ENCODE peak calls at places on chromosomes 6 and 20, in four cellular contexts. H is endodermal cell, Y is A549, S is uterus. V is an unnamed sample.

GRCh38 chr6:141097471-141097870 is 1035.3 kb upstream of the GJE1 start:
- DNase-seq in S (no peak), H (no peak), Y (no peak), V (no peak)

GRCh38 chr6:146914563-146915483 is 289.4 kb upstream of the STXBP5 start:
- DNase-seq in S (peak; percentile 22), H (no peak), Y (peak; percentile 82), V (peak; percentile 76)

GRCh38 chr20:60589624-60590023 is 631.4 kb downstream of the CDH26 start:
- DNase-seq in H (peak; percentile 82), S (no peak), Y (no peak), V (no peak)

GRCh38 chr6:144331610-144332009 is 46.5 kb downstream of the UTRN start:
- DNase-seq in S (no peak), H (peak; percentile 65), Y (peak; percentile 13), V (no peak)

GRCh38 chr20:62369508-62370114 is 2.5 kb upstream of the LAMA5 start:
- DNase-seq in S (no peak), H (no peak), Y (peak; percentile 83), V (no peak)

GRCh38 chr6:115898246-115898645 is 162.4 kb downstream of the FRK start:
- DNase-seq in H (no peak), S (no peak), Y (no peak), V (no peak)

GRCh38 chr20:11324990-11325389 is 592.7 kb upstream of the BTBD3 start:
- DNase-seq in H (no peak), Y (no peak), S (no peak), V (no peak)

GRCh38 chr20:31869942-31870702 is at the start of the genes DUSP15 and TTLL9:
- DNase-seq in Y (no peak), S (no peak), H (peak; percentile 78), V (no peak)

GRCh38 chr20:56411759-56412472 is at the start of gene CASS4:
- DNase-seq in Y (no peak), S (no peak), H (no peak), V (no peak)

GRCh38 chr6:149938571-149939462 is 3.0 kb upstream of the ULBP2 start:
- DNase-seq in S (no peak), H (peak; percentile 58), Y (no peak), V (peak; percentile 67)

GRCh38 chr6:45741437-45742166 is 274.1 kb downstream of the CLIC5 start:
- DNase-seq in H (no peak), S (no peak), Y (no peak), V (no peak)

GRCh38 chr6:41939091-41939847 is 2.3 kb downstream of the CCND3 start:
- DNase-seq in Y (no peak), H (peak; percentile 92), S (peak; percentile 60), V (peak; percentile 76)
- TF ChIP-seq CTCF in Y (no peak), H (no peak), S (no peak), V (no peak)

GRCh38 chr20:1441133-1441532 is 25.5 kb downstream of the NSFL1C start:
- DNase-seq in S (no peak), H (no peak), Y (no peak), V (no peak)
- H3K4me3 ChIP-seq in S (no peak overlapping the region), H (no peak overlapping the region), Y (no peak overlapping the region), V (no peak overlapping the region)

GRCh38 chr6:127192911-127193503 is 73.7 kb upstream of the RNF146 start:
- DNase-seq in S (no peak), H (no peak), Y (no peak), V (no peak)

GRCh38 chr6:127186889-127187288 is 68.4 kb downstream of the RSPO3 start:
- DNase-seq in H (peak; percentile 92), Y (peak; percentile 31), S (no peak), V (no peak)

GRCh38 chr6:127191716-127192115 is 73.2 kb downstream of the RSPO3 start:
- DNase-seq in H (no peak), S (no peak), Y (no peak), V (no peak)

GRCh38 chr6:127188752-127189151 is 70.3 kb downstream of the RSPO3 start:
- DNase-seq in S (no peak), Y (no peak), H (no peak), V (no peak)

GRCh38 chr6:127190552-127190951 is 72.1 kb downstream of the RSPO3 start:
- DNase-seq in H (no peak), Y (peak; percentile 59), S (no peak), V (no peak)
- H3K27ac ChIP-seq in H (no peak overlapping the region), Y (no peak overlapping the region), S (peak overlapping the region; percentile 32), V (no peak overlapping the region)

GRCh38 chr6:1499798-1500197 is 109.9 kb upstream of the FOXC1 start:
- DNase-seq in S (no peak), Y (no peak), H (no peak), V (no peak)

GRCh38 chr6:1497593-1498105 is 108.3 kb downstream of the FOXF2 start:
- DNase-seq in S (no peak), H (peak; percentile 54), Y (no peak), V (no peak)

GRCh38 chr6:1496836-1497592 is 107.6 kb downstream of the FOXF2 start:
- DNase-seq in H (no peak), S (no peak), Y (no peak), V (no peak)

GRCh38 chr6:1500874-1501273 is 108.8 kb upstream of the FOXC1 start:
- DNase-seq in Y (no peak), S (no peak), H (no peak), V (no peak)

GRCh38 chr6:1498491-1499113 is 109.2 kb downstream of the FOXF2 start:
- DNase-seq in Y (no peak), S (no peak), H (no peak), V (no peak)
- TF ChIP-seq CTCF in Y (no peak), S (no peak), H (peak; percentile 56), V (no peak)

GRCh38 chr6:132494954-132495353 is 18.0 kb downstream of the STX7 start:
- DNase-seq in Y (no peak), H (no peak), S (no peak), V (no peak)
- H3K4me3 ChIP-seq in Y (no peak overlapping the region), H (no peak overlapping the region), S (no peak overlapping the region), V (no peak overlapping the region)

GRCh38 chr6:707576-708236 is 14.8 kb upstream of the EXOC2 start:
- DNase-seq in Y (no peak), S (no peak), H (no peak), V (no peak)
- H3K27ac ChIP-seq in Y (no peak overlapping the region), S (no peak overlapping the region), H (no peak overlapping the region), V (no peak overlapping the region)

DNA sequence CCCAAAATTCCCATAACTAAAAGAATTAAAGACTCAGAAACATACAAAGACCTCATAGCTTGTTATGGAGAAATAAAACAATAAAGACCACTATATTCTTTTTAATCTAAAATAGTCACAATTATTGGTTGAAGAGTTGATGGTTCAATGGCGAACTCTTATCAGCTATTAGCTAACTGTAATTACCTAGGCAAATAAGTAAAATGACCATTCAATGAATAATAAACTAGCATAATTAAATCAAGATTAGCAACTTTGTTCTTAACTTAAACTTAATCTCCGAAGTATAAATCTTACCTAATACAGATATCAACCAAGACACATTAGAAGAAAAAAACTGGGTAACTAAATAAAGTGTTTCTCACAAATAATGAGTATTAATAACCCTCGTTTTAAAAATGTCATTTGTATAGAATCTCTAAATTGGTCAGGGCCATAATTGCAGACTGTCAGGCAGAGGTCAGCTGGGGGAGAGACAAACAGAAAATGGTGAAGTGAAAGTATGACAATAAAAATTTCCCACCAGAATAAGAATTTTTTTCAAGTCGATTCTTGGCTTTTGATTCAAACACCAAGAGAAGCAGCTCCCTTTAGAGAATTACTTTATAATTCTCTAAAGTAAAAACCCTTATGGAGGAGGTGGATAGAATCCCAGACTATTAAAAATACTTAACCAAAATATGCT is 1.7 kb downstream of the FKBP5 start:
- DNase-seq in Y (no peak), S (no peak), H (no peak), V (no peak)
- TF ChIP-seq CTCF in Y (no peak), S (no peak), H (no peak), V (no peak)

DNA sequence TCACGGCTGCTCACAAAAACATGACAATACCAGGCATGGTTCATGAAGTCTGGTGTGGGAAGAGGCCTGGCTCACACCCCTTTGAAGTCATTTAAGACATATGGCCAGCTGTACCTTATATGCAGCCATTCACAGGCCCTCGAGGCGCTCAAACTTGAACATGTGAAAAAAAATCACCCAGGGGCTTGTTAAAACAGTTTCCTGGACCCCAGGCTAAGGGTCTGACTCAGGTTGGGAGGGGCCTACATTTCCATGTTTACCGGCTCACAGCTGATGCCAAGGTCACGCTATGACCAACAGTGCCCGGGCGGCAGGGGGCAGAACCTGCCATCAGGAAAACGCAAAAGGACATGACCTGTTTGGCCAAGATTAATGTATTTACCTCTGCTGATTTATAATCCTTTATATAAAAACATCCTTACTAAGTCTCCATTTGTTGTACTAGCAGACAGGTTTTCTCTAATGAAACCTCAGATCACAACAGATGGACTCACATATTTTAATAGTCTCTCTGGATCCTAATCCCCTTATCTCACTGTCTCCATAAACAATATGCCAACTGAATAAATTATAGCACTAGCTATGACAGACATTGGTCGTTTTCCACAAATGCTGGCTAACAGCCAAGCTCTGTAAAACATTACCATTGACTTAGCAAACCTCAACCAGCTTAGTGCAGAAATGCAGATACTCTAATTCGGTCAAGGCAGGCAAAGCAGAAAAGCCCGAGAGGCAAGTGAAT is 19.9 kb downstream of the EZR start:
- DNase-seq in H (peak; percentile 45), S (no peak), Y (peak; percentile 72), V (no peak)
- H3K4me3 ChIP-seq in H (no peak overlapping the region), S (no peak overlapping the region), Y (no peak overlapping the region), V (no peak overlapping the region)

DNA sequence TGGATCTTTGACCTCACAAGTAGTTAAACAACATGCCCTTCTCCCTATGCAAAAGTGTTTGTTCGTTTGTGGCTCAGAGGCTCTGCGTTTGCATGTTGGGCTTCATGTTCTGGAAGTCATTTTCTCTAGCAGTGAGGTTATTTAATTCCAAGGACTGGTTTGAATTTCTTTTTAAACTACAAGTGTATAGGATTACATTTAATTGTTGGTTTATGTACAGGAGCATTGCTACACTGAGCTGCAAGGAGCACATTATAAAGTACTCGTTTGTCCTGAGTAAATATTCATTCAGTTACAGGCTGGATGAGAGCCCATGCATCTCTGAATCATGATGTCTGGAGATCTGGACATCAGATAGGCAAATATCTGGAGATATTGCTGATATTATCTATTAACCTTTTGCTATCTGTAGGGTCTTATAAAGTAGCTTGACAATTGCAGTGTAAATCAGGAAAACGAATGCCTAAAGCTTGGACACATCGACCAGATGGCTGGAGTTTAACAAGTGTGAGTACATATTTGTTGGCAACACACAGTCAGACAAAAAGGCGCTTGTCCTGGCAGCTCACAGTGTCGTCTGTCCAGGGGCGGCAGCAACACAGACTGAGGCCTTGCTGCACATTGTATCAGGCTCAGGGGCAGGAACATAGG is 84.6 kb downstream of the PDE7B start:
- DNase-seq in Y (peak; percentile 78), S (no peak), H (no peak), V (no peak)
- H3K27ac ChIP-seq in Y (peak overlapping the region; percentile 92), S (peak overlapping the region; percentile 86), H (no peak overlapping the region), V (peak overlapping the region; percentile 39)

GRCh38 chr20:42204261-42204660 is 586.1 kb upstream of the CHD6 start:
- DNase-seq in S (no peak), Y (peak; percentile 6), H (peak; percentile 58), V (no peak)
- TF ChIP-seq CTCF in S (no peak), Y (no peak), H (peak; percentile 69), V (no peak)

V was measured in coronary artery.